ENCODE peak calls at places on chromosomes 12 and 14, in six cellular contexts. U, Q, G, T, E and F are unnamed samples.

GRCh38 chr14:68476212-68476964 is 316.5 kb downstream of the ZFP36L1 start:
- DNase-seq in G (no peak), T (peak), E (no peak), U (peak), Q (peak), F (peak)

GRCh38 chr14:104009297-104009696 is 67.0 kb upstream of the RD3L start:
- DNase-seq in T (peak), G (no peak), E (no peak), Q (no peak), U (no peak), F (no peak)

GRCh38 chr12:19482551-19483109 is 43.3 kb downstream of the AEBP2 start:
- DNase-seq in E (peak), U (no peak), Q (peak), G (peak), T (no peak), F (no peak)

GRCh38 chr14:49769581-49770211 is 1.7 kb downstream of the KLHDC2 start:
- DNase-seq in T (no peak), G (no peak), U (no peak), E (no peak), Q (no peak), F (no peak)

GRCh38 chr12:46659032-46659703 is 166.6 kb downstream of the SLC38A4 start:
- DNase-seq in T (no peak), E (no peak), G (no peak), Q (peak), U (no peak), F (no peak)

GRCh38 chr14:99574099-99574880 is 29.7 kb downstream of the CCDC85C start:
- DNase-seq in Q (no peak), U (peak), T (no peak), G (no peak), E (no peak), F (peak)

GRCh38 chr14:93005135-93005813 is 82.3 kb downstream of the CHGA start:
- DNase-seq in G (no peak), E (no peak), U (no peak), T (no peak), Q (no peak), F (no peak)

GRCh38 chr12:124053855-124054254 is 80.8 kb downstream of the ZNF664 start:
- DNase-seq in Q (peak), U (no peak), T (peak), E (no peak), G (no peak), F (peak)

GRCh38 chr14:71056168-71056567 is 148.9 kb downstream of the PCNX1 start:
- DNase-seq in U (no peak), Q (no peak), E (no peak), G (no peak), T (no peak), F (no peak)

GRCh38 chr12:58346032-58346632 is 404.8 kb downstream of the ATP23 start:
- DNase-seq in E (peak), T (peak), G (no peak), U (no peak), Q (peak), F (no peak)

GRCh38 chr12:6494351-6494743 is 445 bp downstream of the NCAPD2 start:
- DNase-seq in U (no peak), G (no peak), T (no peak), E (no peak), Q (peak), F (no peak)

GRCh38 chr12:5467941-5468340 is 36.0 kb downstream of the NTF3 start:
- DNase-seq in U (no peak), E (no peak), G (no peak), Q (no peak), T (no peak), F (no peak)

GRCh38 chr12:6097384-6097783 is 27.1 kb downstream of the VWF start:
- DNase-seq in Q (no peak), E (no peak), U (no peak), G (no peak), T (peak), F (no peak)

GRCh38 chr12:54196396-54196795 is 7.6 kb upstream of the SMUG1 start:
- DNase-seq in Q (no peak), T (no peak), G (no peak), U (no peak), E (no peak), F (no peak)

GRCh38 chr12:15788266-15789214 is 648 bp downstream of the EPS8 start:
- DNase-seq in G (no peak), Q (peak), T (peak), U (no peak), E (no peak), F (peak)